ENCODE peak calls at places on chromosomes 2 and 18, in five cellular contexts. R, P, I, O and X are unnamed samples.

GRCh38 chr2:225534697-225535096 is 135.2 kb downstream of the NYAP2 start:
- DNase-seq in R (no peak), P (no peak), I (no peak), O (no peak), X (peak; percentile 68)

GRCh38 chr2:28915939-28916338 is 21.5 kb downstream of the WDR43 start:
- DNase-seq in R (peak; percentile 75), P (no peak), I (no peak), O (no peak), X (no peak)

GRCh38 chr2:69768217-69768616 is 26.3 kb downstream of the ANXA4 start:
- DNase-seq in R (no peak), P (no peak), I (no peak), O (no peak), X (no peak)

GRCh38 chr18:75215663-75216062 is 5.1 kb downstream of the TSHZ1 start:
- DNase-seq in R (no peak), P (no peak), I (no peak), O (no peak), X (no peak)

GRCh38 chr18:657311-657997 is at the start of gene TYMS:
- DNase-seq in R (peak; percentile 47), P (peak; percentile 81), I (peak; percentile 77), O (no peak), X (peak; percentile 64)

GRCh38 chr2:224042191-224042696 is 3.2 kb upstream of the SERPINE2 start:
- DNase-seq in R (peak; percentile 68), P (no peak), I (no peak), O (no peak), X (no peak)

GRCh38 chr2:229313591-229313990 is 42.5 kb upstream of the PID1 start:
- DNase-seq in R (peak; percentile 84), P (no peak), I (no peak), O (no peak), X (peak; percentile 86)

GRCh38 chr2:56871641-56872040 is 687.9 kb downstream of the CCDC85A start:
- DNase-seq in R (no peak), P (no peak), I (no peak), O (no peak), X (no peak)

GRCh38 chr18:332721-333513 is 65.1 kb upstream of the THOC1 start:
- DNase-seq in R (no peak), P (no peak), I (no peak), O (no peak), X (no peak)

GRCh38 chr2:59295524-59296162 is 1054.5 kb upstream of the FANCL start:
- DNase-seq in R (no peak), P (no peak), I (no peak), O (no peak), X (no peak)

GRCh38 chr2:229780856-229781773 is 66.8 kb upstream of the DNER start:
- DNase-seq in R (peak; percentile 67), P (no peak), I (no peak), O (no peak), X (peak; percentile 55)

GRCh38 chr2:55616509-55617159 is 788 bp downstream of the PPP4R3B start:
- DNase-seq in R (peak; percentile 70), P (peak; percentile 24), I (no peak), O (no peak), X (peak; percentile 71)

GRCh38 chr18:52394602-52395001 is 54.6 kb downstream of the DCC start:
- DNase-seq in R (no peak), P (no peak), I (no peak), O (no peak), X (no peak)

GRCh38 chr18:78975282-78975681 is 4.3 kb upstream of the SALL3 start:
- DNase-seq in R (no peak), P (no peak), I (no peak), O (no peak), X (no peak)

GRCh38 chr2:187527262-187527661 is 27.0 kb downstream of the TFPI start:
- DNase-seq in R (peak; percentile 92), P (no peak), I (no peak), O (no peak), X (peak; percentile 65)

GRCh38 chr2:215717627-215718412 is 282.0 kb upstream of the FN1 start:
- DNase-seq in R (peak; percentile 77), P (no peak), I (no peak), O (no peak), X (no peak)

GRCh38 chr2:96665083-96665569 is 22.6 kb downstream of the FER1L5 start:
- DNase-seq in R (peak; percentile 99), P (peak; percentile 68), I (no peak), O (no peak), X (peak; percentile 99)

DNA sequence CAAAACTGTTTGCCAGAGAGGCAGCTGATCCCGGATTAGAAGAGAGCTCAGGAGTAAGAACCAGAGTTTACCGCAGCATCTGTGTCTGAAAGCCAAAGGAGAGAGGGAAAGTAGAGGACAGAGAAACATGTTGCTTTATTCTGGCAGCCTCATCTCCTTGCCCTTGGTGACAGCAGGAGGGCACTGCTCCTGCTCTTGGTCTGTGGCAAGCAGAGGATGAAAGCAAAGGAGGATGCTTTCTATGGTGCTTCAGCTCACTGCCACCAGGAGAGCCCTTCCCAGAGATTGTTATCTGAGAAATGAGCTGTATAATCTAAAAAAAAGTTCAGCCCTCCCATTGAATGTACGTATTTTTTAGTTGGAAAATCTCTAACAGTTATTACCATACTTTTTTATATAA is 7.7 kb downstream of the SLC1A4 start:
- DNase-seq in R (no peak), P (no peak), I (no peak), O (no peak), X (no peak)
- TF ChIP-seq CTCF in R (no peak), P (no peak), I (no peak), O (no peak), X (no peak)

DNA sequence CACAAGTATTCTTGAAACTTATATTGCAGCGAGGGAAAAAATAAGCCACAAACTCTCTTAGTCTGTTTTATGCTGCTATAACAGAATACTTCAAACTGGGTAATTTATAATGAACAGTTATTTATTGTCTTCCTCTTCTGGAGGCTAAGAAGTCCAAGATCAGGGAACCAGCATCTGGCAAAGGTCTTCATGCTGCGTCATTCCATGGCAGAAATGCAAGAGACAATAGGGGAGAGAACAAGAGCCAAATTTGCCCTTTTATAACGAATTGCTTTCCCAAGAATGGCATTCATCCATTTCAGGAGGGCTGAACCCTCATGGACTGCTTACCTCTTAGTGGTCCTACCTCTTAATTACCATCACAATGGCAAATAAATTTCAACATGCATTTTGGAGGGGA is 46.5 kb downstream of the MAPRE2 start:
- DNase-seq in R (no peak), P (no peak), I (no peak), O (no peak), X (no peak)
- TF ChIP-seq CTCF in R (no peak), P (no peak), I (no peak), O (no peak), X (no peak)

DNA sequence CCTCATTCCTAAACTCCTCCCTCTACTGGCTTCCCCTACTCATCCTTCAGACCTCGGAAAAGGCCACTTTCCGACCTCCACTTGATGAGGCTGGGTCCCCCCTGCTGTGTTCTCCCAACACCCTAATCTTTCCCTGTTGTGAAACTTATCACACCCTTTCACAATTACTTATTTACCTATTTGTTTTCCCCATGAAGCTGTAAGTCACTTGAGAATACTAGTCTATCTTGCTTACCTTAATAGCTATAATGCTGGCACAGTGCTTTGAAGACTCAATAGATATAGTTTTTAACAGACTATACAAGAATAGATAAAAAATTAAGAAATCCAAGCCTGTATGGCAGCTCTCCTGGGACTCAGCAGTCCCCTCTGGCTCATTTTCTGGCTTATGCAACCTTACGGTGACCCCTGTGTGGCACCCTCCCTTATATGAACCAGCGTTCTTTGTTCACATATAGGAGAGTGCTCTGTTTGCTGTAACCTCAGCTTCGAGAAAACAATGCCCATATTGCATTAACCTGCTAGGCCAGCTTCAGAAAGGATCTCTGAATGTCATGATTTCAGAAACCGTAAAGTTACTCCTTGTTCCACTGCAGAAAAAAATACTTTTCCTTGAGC is 220.4 kb upstream of the PKDCC start:
- DNase-seq in R (no peak), P (peak; percentile 32), I (no peak), O (no peak), X (no peak)
- TF ChIP-seq CTCF in R (no peak), P (no peak), I (no peak), O (no peak), X (no peak)

GRCh38 chr18:25062720-25063119 is 289.2 kb downstream of the ZNF521 start:
- DNase-seq in R (no peak), P (no peak), I (no peak), O (no peak), X (peak; percentile 1)
- TF ChIP-seq CTCF in R (no peak), P (no peak), I (no peak), O (no peak), X (no peak)

DNA sequence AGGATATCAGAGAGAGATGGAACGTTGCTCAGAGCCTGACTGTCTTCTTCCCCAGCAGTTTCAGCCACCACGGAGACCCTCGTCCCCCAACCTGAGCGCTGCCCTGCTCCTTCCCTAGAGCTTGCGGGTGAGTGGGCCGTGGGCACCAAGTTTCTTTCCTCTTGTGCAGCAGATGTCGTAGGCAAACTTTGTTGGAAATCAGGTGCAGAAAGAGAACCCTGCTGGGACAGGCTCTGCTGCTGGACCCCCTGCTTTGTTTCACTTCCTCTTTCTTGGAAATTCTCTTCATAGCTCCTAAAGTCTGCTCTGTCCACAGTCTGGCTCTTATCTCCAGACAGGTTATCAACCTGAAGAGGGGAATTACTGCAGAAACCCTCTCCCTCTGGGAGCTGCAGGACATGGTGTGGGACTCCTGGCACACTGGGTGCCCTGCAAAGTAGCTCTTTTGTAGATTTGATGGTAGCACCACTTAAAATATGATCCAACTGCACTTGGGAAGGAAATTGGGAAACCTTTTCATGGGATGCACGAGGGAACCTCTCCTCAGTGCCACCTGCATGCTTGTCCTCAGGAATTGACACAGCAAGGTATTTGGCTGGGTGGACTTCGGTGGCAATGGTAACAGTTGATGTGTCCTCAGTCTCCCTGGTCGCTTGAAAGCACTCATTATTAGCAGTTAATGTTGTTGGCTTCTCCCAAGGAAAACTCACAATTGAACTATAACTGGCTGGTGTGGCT is 92.2 kb downstream of the ALPK2 start:
- DNase-seq in R (no peak), P (no peak), I (no peak), O (no peak), X (no peak)
- TF ChIP-seq CTCF in R (no peak), P (no peak), I (no peak), O (no peak), X (no peak)